ENCODE peak calls at places on chromosomes 7 and 10, in five cellular contexts. F is A549, I is HCT116, N is right lobe of liver, R is uterus. W is an unnamed sample. For H3K4me1, the result is how much of the 10 kb centered on the place peaks cover.

GRCh38 chr10:88525371-88526079 is 57.6 kb downstream of the RNLS start:
- DNase-seq in N (peak), I (peak), F (peak), R (no peak), W (no peak)

GRCh38 chr10:15817407-15818046 is 42.8 kb downstream of the MINDY3 start:
- DNase-seq in R (no peak), N (no peak), F (no peak), I (no peak), W (no peak)

GRCh38 chr7:106999023-106999422 is 45.5 kb upstream of the PRKAR2B start:
- DNase-seq in I (no peak), F (no peak), R (no peak), N (no peak), W (no peak)

GRCh38 chr10:80273523-80274170 is 15.8 kb downstream of the MAT1A start:
- DNase-seq in I (no peak), F (no peak), R (no peak), N (peak), W (no peak)

GRCh38 chr10:109922353-109922975 is 847 bp downstream of the XPNPEP1 start:
- DNase-seq in N (no peak), I (no peak), R (no peak), F (no peak), W (no peak)

GRCh38 chr7:156638443-156639077 is 2.0 kb upstream of the RNF32 start:
- DNase-seq in N (no peak), I (no peak), R (no peak), F (no peak), W (no peak)

GRCh38 chr7:113774182-113774807 is 144.5 kb downstream of the PPP1R3A start:
- DNase-seq in R (no peak), N (no peak), I (peak), F (peak), W (no peak)

GRCh38 chr10:80392250-80392649 is 16.1 kb upstream of the PRXL2A start:
- DNase-seq in F (no peak), I (no peak), R (no peak), N (no peak), W (no peak)

GRCh38 chr7:44541028-44541869 is at the start of gene NPC1L1:
- DNase-seq in N (peak), I (no peak), R (no peak), F (no peak), W (no peak)

GRCh38 chr10:4174197-4174596 is 389.2 kb upstream of the KLF6 start:
- DNase-seq in N (no peak), R (no peak), I (no peak), F (peak), W (no peak)

GRCh38 chr7:45573636-45574470 is at the start of gene ADCY1:
- DNase-seq in N (no peak), I (no peak), R (no peak), F (no peak), W (no peak)

GRCh38 chr7:155804897-155805825 is 7.1 kb downstream of the SHH start:
- DNase-seq in F (peak), R (no peak), I (no peak), N (no peak), W (no peak)

GRCh38 chr10:101566333-101567164 is 21.5 kb downstream of the POLL start:
- DNase-seq in N (no peak), F (no peak), I (no peak), R (no peak), W (no peak)

GRCh38 chr10:86580549-86580886 is 58.9 kb upstream of the WAPL start:
- DNase-seq in R (no peak), N (no peak), F (no peak), I (no peak), W (no peak)

GRCh38 chr7:1843921-1844335 is 173.9 kb downstream of the ELFN1 start:
- DNase-seq in N (peak), I (no peak), F (no peak), R (no peak), W (no peak)

GRCh38 chr10:51878695-51879094 is 179.3 kb upstream of the CSTF2T start:
- DNase-seq in I (no peak), F (no peak), N (no peak), R (no peak), W (no peak)

GRCh38 chr10:63094405-63094804 is 38.7 kb upstream of the NRBF2 start:
- DNase-seq in I (no peak), R (no peak), F (no peak), N (no peak), W (peak)

GRCh38 chr10:131816157-131816775 is 84.5 kb upstream of the PPP2R2D start:
- DNase-seq in F (no peak), I (no peak), N (no peak), R (no peak), W (no peak)

GRCh38 chr7:39838326-39838725 is 111.7 kb upstream of the CDK13 start:
- DNase-seq in F (no peak), I (peak), N (no peak), R (peak), W (no peak)

GRCh38 chr10:130140425-130140824 is 4.2 kb downstream of the GLRX3 start:
- DNase-seq in N (no peak), F (no peak), R (no peak), I (no peak), W (no peak)
- H3K4me1 ChIP-seq in N (under half), F (under half), R (under half), I (under half), W (under half)

DNA sequence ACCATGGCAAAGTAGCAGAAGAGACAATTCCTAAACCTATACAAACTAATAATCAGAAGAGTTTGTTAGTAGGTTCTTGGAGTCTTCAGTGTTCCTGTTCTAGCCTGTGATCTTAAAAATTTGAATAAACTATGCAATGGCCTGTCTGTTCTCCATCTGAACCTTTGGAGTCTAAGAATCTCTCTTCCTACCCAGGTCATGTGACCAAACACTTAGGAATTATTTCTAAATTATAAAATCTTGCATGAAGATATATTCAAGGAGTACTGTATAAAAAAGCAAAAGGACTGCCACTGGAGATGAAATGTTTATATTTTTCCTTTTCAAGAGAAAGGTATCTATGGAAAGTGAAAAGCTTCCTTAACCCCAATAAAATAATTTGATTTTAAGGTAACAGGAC is 2.4 kb downstream of the MKI67 start:
- DNase-seq in N (no peak), R (no peak), I (no peak), F (no peak), W (no peak)
- H3K4me3 ChIP-seq in N (no peak), R (no peak), I (no peak), F (no peak), W (no peak)

DNA sequence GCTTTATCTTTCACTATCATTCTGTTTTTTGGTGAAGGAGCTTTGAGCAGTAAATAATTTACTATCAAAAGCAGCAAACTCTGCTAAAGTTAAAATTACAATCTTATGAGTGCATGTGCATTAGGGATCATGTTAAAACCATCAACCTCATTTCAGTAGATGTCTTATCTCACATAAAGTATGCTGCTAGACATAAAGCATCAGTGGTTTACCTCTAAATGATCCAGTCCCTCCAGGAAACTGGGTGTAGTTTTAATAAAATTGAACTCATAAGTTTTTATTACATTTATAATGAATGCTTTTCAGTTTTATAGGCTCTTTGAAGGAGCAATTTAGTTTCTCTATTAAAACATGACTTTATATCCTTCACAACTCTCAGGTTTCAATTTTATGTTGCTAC is 108.7 kb downstream of the LRRN3 start:
- DNase-seq in R (no peak), N (no peak), F (no peak), I (no peak), W (no peak)
- TF ChIP-seq POLR2A in R (no peak), N (no peak), F (no peak), I (no peak), W (no peak)

DNA sequence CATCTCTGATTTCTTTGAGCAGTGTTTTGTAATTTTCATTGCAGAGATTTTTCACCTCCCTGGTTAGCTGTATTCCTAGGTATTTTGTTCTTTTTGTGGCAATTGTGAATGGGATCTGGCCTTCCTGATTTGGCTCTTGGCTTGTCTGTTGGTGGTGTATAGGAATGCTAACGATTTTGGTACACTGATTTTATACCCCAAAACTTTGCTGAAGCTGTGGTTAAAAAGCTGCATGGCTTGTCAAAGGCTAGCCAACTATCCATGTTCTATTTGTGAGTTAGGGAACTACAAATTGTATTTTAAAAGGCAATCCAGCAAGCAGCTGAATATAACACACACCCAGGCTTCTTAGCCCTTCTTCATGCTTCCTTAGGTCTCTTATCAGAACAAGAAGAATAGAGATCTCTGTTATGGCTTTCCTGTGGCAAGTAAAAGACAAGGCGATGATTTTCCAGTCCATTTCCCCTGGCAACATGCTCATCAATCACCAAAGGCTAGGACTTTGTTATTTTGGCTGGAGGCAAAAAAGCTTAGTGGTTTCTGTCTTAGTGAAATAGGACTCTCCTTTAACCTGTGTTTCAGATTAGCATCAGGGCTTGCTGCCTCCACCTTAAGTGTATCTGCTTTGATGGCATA is 77.5 kb downstream of the CDK6 start:
- DNase-seq in N (no peak), F (no peak), I (no peak), R (no peak), W (no peak)
- H3K4me1 ChIP-seq in N (under half), F (half or more), I (under half), R (under half), W (under half)

GRCh38 chr7:101015626-101016025 is 4.3 kb upstream of the MUC17 start:
- DNase-seq in F (no peak), R (no peak), I (no peak), N (no peak), W (no peak)
- H3K4me3 ChIP-seq in F (no peak), R (no peak), I (no peak), N (no peak), W (no peak)

GRCh38 chr7:104196161-104196560 is 11.7 kb downstream of the ORC5 start:
- DNase-seq in N (no peak), F (no peak), R (no peak), I (no peak), W (no peak)
- TF ChIP-seq POLR2A in N (no peak), F (no peak), R (no peak), I (no peak), W (no peak)

W was measured in breast epithelium.